ENCODE peak calls at places on chromosomes 7 and 10, in eight cellular contexts. A, Z, N, K, S, X, J and H are unnamed samples.

GRCh38 chr10:75208177-75208576 is 2.4 kb upstream of the VDAC2 start:
- DNase-seq in Z (no peak), N (no peak), K (no peak), J (no peak), S (peak; percentile 41), X (no peak), A (no peak), H (no peak)

GRCh38 chr10:71077796-71078453 is 134.4 kb upstream of the UNC5B start:
- DNase-seq in K (peak; percentile 15), X (no peak), S (no peak), N (no peak), J (no peak), Z (no peak), A (no peak), H (no peak)

GRCh38 chr7:127938588-127938987 is 92.6 kb downstream of the LRRC4 start:
- DNase-seq in N (no peak), S (peak; percentile 14), A (no peak), Z (no peak), X (no peak), K (no peak), J (no peak), H (peak; percentile 22)

GRCh38 chr10:89369142-89370105 is 8.4 kb upstream of the IFIT1B start:
- DNase-seq in N (no peak), Z (no peak), X (no peak), A (peak; percentile 18), K (no peak), S (peak; percentile 20), J (no peak), H (no peak)

GRCh38 chr10:116771101-116771705 is 28.8 kb upstream of the HSPA12A start:
- DNase-seq in J (no peak), Z (peak; percentile 84), X (no peak), K (no peak), A (peak; percentile 38), S (peak; percentile 68), N (no peak), H (peak; percentile 72)

GRCh38 chr10:17348111-17349008 is 106.0 kb downstream of the ST8SIA6 start:
- DNase-seq in A (peak; percentile 84), X (peak; percentile 83), S (peak; percentile 13), Z (peak; percentile 80), N (no peak), J (peak; percentile 75), K (peak; percentile 56), H (peak; percentile 61)

GRCh38 chr10:21212912-21213311 is 312.6 kb downstream of the SKIDA1 start:
- DNase-seq in N (no peak), Z (no peak), S (no peak), J (no peak), K (no peak), X (no peak), A (no peak), H (no peak)

GRCh38 chr10:44969854-44970253 is 8.8 kb downstream of the DEPP1 start:
- DNase-seq in J (no peak), N (no peak), Z (peak; percentile 22), S (no peak), K (no peak), X (no peak), A (peak; percentile 77), H (no peak)

GRCh38 chr10:76206797-76207352 is 775.5 kb downstream of the LRMDA start:
- DNase-seq in K (no peak), J (no peak), Z (no peak), N (no peak), S (no peak), X (no peak), A (no peak), H (no peak)

GRCh38 chr7:70597071-70597470 is 534.9 kb upstream of the GALNT17 start:
- DNase-seq in Z (no peak), S (no peak), A (no peak), N (no peak), K (no peak), X (no peak), J (no peak), H (no peak)

GRCh38 chr10:83083866-83084265 is 1055.4 kb upstream of the GHITM start:
- DNase-seq in A (no peak), K (no peak), Z (no peak), S (no peak), J (no peak), N (no peak), X (no peak), H (no peak)

GRCh38 chr7:122384528-122384927 is 80.0 kb upstream of the FEZF1 start:
- DNase-seq in J (no peak), S (no peak), N (no peak), K (no peak), Z (no peak), X (no peak), A (no peak), H (no peak)

GRCh38 chr10:36662571-36662970 is 462.8 kb upstream of the ANKRD30A start:
- DNase-seq in A (no peak), X (no peak), S (no peak), J (no peak), Z (no peak), N (no peak), K (no peak), H (no peak)

GRCh38 chr7:5634107-5634950 is 147.1 kb downstream of the RNF216 start:
- DNase-seq in S (no peak), K (no peak), A (peak; percentile 23), X (no peak), Z (peak; percentile 59), J (no peak), N (no peak), H (no peak)

GRCh38 chr10:77220150-77220549 is 417.5 kb downstream of the KCNMA1 start:
- DNase-seq in Z (no peak), K (no peak), J (no peak), S (no peak), X (no peak), N (no peak), A (no peak), H (no peak)

GRCh38 chr10:132611986-132612385 is 74.4 kb downstream of the INPP5A start:
- DNase-seq in Z (no peak), K (no peak), A (no peak), N (peak; percentile 16), X (no peak), S (no peak), J (no peak), H (no peak)

GRCh38 chr7:2571409-2571808 is 12.6 kb downstream of the IQCE start:
- DNase-seq in Z (no peak), A (no peak), N (no peak), K (no peak), S (no peak), X (no peak), J (no peak), H (no peak)

GRCh38 chr7:55964802-55965470 is 551 bp downstream of the NIPSNAP2 start:
- DNase-seq in J (peak; percentile 89), N (peak; percentile 68), X (peak; percentile 13), S (peak; percentile 69), A (peak; percentile 86), Z (peak; percentile 72), K (peak; percentile 64), H (no peak)
- TF ChIP-seq POLR2A in J (peak; percentile 74), N (peak; percentile 6), X (no peak), S (no peak), A (peak; percentile 63), Z (no peak), K (no peak), H (peak; percentile 90)

GRCh38 chr10:129901389-129902045 is 62.6 kb downstream of the EBF3 start:
- DNase-seq in S (no peak), J (no peak), N (no peak), K (no peak), X (no peak), A (no peak), Z (no peak), H (no peak)

GRCh38 chr10:129904323-129904722 is 59.8 kb downstream of the EBF3 start:
- DNase-seq in J (no peak), K (no peak), S (no peak), N (no peak), Z (no peak), A (no peak), X (no peak), H (no peak)

GRCh38 chr10:129909080-129909479 is 55.0 kb downstream of the EBF3 start:
- DNase-seq in X (no peak), J (no peak), S (no peak), Z (no peak), N (no peak), A (no peak), K (peak; percentile 28), H (no peak)

GRCh38 chr10:129908406-129908805 is 55.7 kb downstream of the EBF3 start:
- DNase-seq in A (no peak), S (no peak), X (no peak), K (peak; percentile 47), Z (no peak), N (no peak), J (no peak), H (no peak)

DNA sequence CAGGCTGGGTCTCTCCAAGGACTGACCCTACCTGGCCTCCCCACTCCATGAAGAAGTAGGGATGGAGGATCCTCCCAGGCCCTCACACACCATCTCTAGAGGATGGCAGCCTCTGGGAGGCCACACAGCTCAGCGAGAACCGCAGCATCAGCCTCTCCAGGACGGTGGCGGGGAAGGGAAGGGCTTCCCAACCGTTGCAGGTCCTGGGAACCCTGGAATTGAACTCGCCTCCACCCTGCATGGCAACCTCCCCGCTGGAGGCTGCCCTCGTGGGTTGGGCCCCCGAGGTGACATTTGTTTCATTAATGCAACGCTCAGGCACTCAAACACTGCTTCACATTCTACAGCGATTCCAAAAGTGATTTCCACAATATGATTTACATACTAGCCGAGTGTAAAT is 58.5 kb downstream of the EBF3 start:
- DNase-seq in Z (no peak), X (no peak), K (peak; percentile 36), J (no peak), N (no peak), A (no peak), S (no peak), H (no peak)
- TF ChIP-seq POLR2A in Z (no peak), X (no peak), K (no peak), J (no peak), N (no peak), A (no peak), S (no peak), H (no peak)

DNA sequence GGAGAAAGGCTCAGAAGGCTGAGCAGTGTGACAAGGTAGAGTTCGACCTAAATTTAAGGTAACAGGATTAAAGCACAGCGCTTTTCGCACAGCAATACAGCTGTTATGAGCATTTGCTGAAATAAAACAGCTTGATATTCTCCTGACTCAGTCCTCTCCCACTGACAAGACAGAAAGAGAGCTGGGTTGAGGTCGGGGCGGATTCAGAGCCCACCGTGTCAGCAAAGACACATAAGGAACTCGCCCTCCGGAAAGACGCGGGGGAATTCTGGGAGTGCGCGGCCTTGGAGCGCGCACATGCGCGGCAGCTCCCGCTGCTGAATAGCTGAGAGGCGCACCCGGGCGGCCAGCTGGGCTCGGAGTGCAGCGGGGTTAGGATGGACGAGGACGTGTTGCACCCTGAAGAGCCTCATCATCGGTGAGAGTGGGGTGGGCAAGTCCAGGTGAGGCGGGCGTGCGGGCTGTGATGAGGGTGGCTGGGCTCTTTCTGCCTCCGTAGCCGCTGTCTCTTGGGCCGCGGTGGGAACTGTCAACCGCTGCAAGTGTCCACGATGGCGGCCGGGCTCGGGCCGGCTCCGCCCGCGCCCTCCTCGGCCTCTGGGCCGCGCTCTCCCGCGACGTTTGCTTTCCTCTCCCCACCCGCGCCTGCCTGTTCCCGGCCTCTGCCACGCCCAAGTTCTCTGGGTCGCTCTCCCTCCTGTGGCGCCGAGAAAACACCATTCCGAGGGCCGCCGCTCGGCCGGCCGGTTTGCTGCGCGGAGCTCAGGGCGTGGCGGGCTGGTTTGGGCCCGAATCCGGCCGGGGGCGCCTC is 120.6 kb downstream of the LYZL1 start:
- DNase-seq in X (peak; percentile 43), J (peak; percentile 82), K (peak; percentile 74), A (peak; percentile 83), S (peak; percentile 79), Z (peak; percentile 81), N (peak; percentile 29), H (peak; percentile 50)
- TF ChIP-seq POLR2A in X (peak; percentile 88), J (peak; percentile 86), K (peak; percentile 41), A (peak; percentile 92), S (peak; percentile 91), Z (peak; percentile 49), N (peak; percentile 45), H (peak; percentile 92)

GRCh38 chr7:106657085-106657991 is 3.6 kb downstream of the CCDC71L start:
- DNase-seq in S (no peak), J (no peak), A (no peak), X (no peak), Z (no peak), N (no peak), K (no peak), H (no peak)
- TF ChIP-seq POLR2A in S (no peak), J (peak; percentile 35), A (no peak), X (no peak), Z (no peak), N (no peak), K (no peak), H (no peak)